ENCODE peak calls at places on chromosomes 12 and 14, in six cellular contexts. S is HFFc6; Y is Right ventricle myocardium inferior; P is stimulated activated CD4-positive, alpha-beta T cell treated with anti-CD3 and anti-CD28 coated beads, TNF-alpha, amount 100 ng/mL, for 4 hours; J is CD8-positive, alpha-beta memory T cell; Z is activated CD4-positive, CD25-positive, alpha-beta regulatory T cell treated with anti-CD3 and anti-CD28 coated beads, Interleukin-2, amount 50 U/mL, for 16 hours. I is an unnamed sample.
A peak's percentile ranks its signal among the peaks of the same experiment; 100 is the strongest.

GRCh38 chr14:93975791-93976476 is 436 bp downstream of the ASB2 start:
- DNase-seq in S (no peak), Y (no peak), P (no peak), J (no peak), Z (no peak), I (peak; percentile 80)

GRCh38 chr12:132404956-132405741 is 75.8 kb upstream of the GALNT9 start:
- DNase-seq in S (no peak), Y (peak; percentile 53), P (no peak), J (no peak), Z (no peak), I (no peak)

GRCh38 chr12:120231316-120232011 is 30.6 kb upstream of the RPLP0 start:
- DNase-seq in S (peak; percentile 97), Y (peak; percentile 71), P (peak; percentile 74), J (peak; percentile 49), Z (peak; percentile 44), I (no peak)

GRCh38 chr14:40229676-40230075 is 797.4 kb upstream of the FBXO33 start:
- DNase-seq in S (no peak), Y (no peak), P (no peak), J (no peak), Z (no peak), I (no peak)

GRCh38 chr12:54261817-54262402 is 18.0 kb downstream of the CBX5 start:
- DNase-seq in S (no peak), Y (no peak), P (no peak), J (no peak), Z (no peak), I (no peak)

GRCh38 chr12:107668320-107668719 is 17.3 kb upstream of the PWP1 start:
- DNase-seq in S (no peak), Y (no peak), P (no peak), J (no peak), Z (no peak), I (no peak)

GRCh38 chr12:57518920-57519757 is 1.2 kb downstream of the DDIT3 start:
- DNase-seq in S (no peak), Y (no peak), P (no peak), J (no peak), Z (no peak), I (no peak)

GRCh38 chr12:77734489-77734888 is 96.2 kb upstream of the NAV3 start:
- DNase-seq in S (peak; percentile 32), Y (no peak), P (no peak), J (no peak), Z (no peak), I (no peak)

GRCh38 chr12:9669534-9669933 is at the start of gene CLEC2D:
- DNase-seq in S (no peak), Y (no peak), P (no peak), J (peak; percentile 81), Z (no peak), I (peak; percentile 57)

GRCh38 chr14:60722163-60722835 is 1.9 kb downstream of the SIX4 start:
- DNase-seq in S (peak; percentile 39), Y (no peak), P (peak; percentile 8), J (peak; percentile 24), Z (no peak), I (peak; percentile 50)

I was measured in GM10248.